ENCODE peak calls at places on chromosome 13, in six cellular contexts. J is A549, D is K562, V is HEK293T, I is HepG2, X is GM12878. T is an unnamed sample.

GRCh38 chr13:45055198-45055901 is 65.0 kb upstream of the GTF2F2 start:
- DNase-seq in X (peak), J (peak), D (no peak), I (no peak), V (no peak), T (peak)

GRCh38 chr13:44026194-44026593 is 146.5 kb downstream of the LACC1 start:
- DNase-seq in J (no peak), I (no peak), X (no peak), V (no peak), D (no peak), T (no peak)

GRCh38 chr13:97567510-97568243 is 133.7 kb downstream of the RAP2A start:
- DNase-seq in J (peak), I (peak), D (no peak), X (peak), V (no peak), T (peak)

GRCh38 chr13:82772802-82773201 is 1109.5 kb downstream of the SLITRK1 start:
- DNase-seq in D (no peak), J (no peak), X (no peak), I (no peak), V (no peak), T (peak)

GRCh38 chr13:75938811-75939525 is 302.8 kb downstream of the LMO7 start:
- DNase-seq in I (no peak), J (no peak), V (no peak), X (no peak), D (no peak), T (peak)

GRCh38 chr13:78238911-78239310 is 320.3 kb upstream of the EDNRB start:
- DNase-seq in J (no peak), X (no peak), V (no peak), I (no peak), D (no peak), T (no peak)

GRCh38 chr13:26985285-26985878 is 186.2 kb downstream of the USP12 start:
- DNase-seq in J (peak), V (peak), D (peak), I (peak), X (peak), T (peak)

GRCh38 chr13:45879666-45880065 is 28.1 kb upstream of the SIAH3 start:
- DNase-seq in X (no peak), D (peak), I (peak), J (peak), V (peak), T (no peak)

GRCh38 chr13:80339841-80340642 is 884 bp downstream of the SPRY2 start:
- DNase-seq in J (no peak), D (peak), I (peak), V (peak), X (no peak), T (peak)

GRCh38 chr13:31264146-31264545 is 64.4 kb downstream of the B3GLCT start:
- DNase-seq in D (no peak), X (no peak), J (no peak), I (no peak), V (no peak), T (peak)

GRCh38 chr13:21333186-21333585 is 125.9 kb downstream of the ZDHHC20 start:
- DNase-seq in D (no peak), I (no peak), X (no peak), J (no peak), V (no peak), T (no peak)
- TF ChIP-seq BHLHE40 in D (no peak), I (no peak), X (no peak), J (no peak), V (no peak), T (no peak)

GRCh38 chr13:23552661-23553060 is 17.6 kb upstream of the TNFRSF19 start:
- DNase-seq in I (no peak), X (no peak), V (no peak), D (no peak), J (no peak), T (no peak)

GRCh38 chr13:23552171-23552570 is 18.0 kb upstream of the TNFRSF19 start:
- DNase-seq in D (no peak), I (peak), X (no peak), V (no peak), J (no peak), T (no peak)

GRCh38 chr13:23551213-23552008 is 18.8 kb upstream of the TNFRSF19 start:
- DNase-seq in J (no peak), D (no peak), X (no peak), V (no peak), I (no peak), T (no peak)

GRCh38 chr13:23557043-23557442 is 13.2 kb upstream of the TNFRSF19 start:
- DNase-seq in X (no peak), D (no peak), J (no peak), V (no peak), I (no peak), T (no peak)

DNA sequence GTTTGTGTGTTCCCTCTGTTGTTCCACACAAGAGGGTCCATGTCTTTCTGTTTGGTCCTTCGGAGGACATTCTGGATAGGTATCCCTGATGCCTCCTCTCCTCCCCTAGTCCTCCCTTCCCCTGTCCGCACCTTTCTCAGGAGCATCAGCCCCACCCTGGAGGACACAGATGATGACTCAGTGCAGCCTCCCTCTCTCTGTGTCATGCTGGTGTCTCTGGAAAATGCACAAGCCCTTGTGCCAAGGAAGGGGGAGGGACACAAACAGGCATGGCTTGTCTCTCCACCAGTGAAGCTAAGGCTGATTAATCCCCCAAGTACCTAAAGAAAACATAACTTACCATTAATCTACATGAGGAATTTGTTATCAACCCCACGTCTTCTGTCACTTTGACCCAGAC is 16.2 kb upstream of the TNFRSF19 start:
- DNase-seq in J (no peak), V (no peak), I (no peak), D (no peak), X (no peak), T (peak)
- TF ChIP-seq BHLHE40 in J (no peak), V (no peak), I (no peak), D (no peak), X (no peak), T (no peak)

GRCh38 chr13:99894835-99895427 is 76.6 kb downstream of the ZIC5 start:
- DNase-seq in I (no peak), V (no peak), D (no peak), J (no peak), X (no peak), T (no peak)

GRCh38 chr13:99894105-99894504 is 77.5 kb downstream of the ZIC5 start:
- DNase-seq in J (no peak), V (no peak), D (no peak), X (no peak), I (no peak), T (no peak)

GRCh38 chr13:99896712-99897440 is 74.7 kb downstream of the ZIC5 start:
- DNase-seq in I (no peak), X (no peak), D (no peak), J (no peak), V (no peak), T (no peak)

GRCh38 chr13:99895999-99896695 is 75.4 kb downstream of the ZIC5 start:
- DNase-seq in V (no peak), D (no peak), J (no peak), I (no peak), X (no peak), T (no peak)

GRCh38 chr13:99895428-99895998 is 76.1 kb downstream of the ZIC5 start:
- DNase-seq in I (no peak), V (no peak), J (no peak), X (no peak), D (no peak), T (no peak)
- TF ChIP-seq BHLHE40 in I (no peak), V (no peak), J (no peak), X (no peak), D (no peak), T (no peak)

GRCh38 chr13:49524740-49525501 is 29.2 kb downstream of the PHF11 start:
- DNase-seq in J (no peak), D (no peak), I (no peak), V (no peak), X (no peak), T (no peak)
- TF ChIP-seq BHLHE40 in J (no peak), D (no peak), I (no peak), V (no peak), X (no peak), T (no peak)

GRCh38 chr13:65535360-65535759 is 1694.8 kb downstream of the PCDH9 start:
- DNase-seq in V (no peak), I (no peak), D (no peak), J (no peak), X (no peak), T (no peak)

GRCh38 chr13:65532231-65532630 is 1697.9 kb downstream of the PCDH9 start:
- DNase-seq in J (no peak), V (no peak), I (no peak), D (no peak), X (no peak), T (no peak)

GRCh38 chr13:65530688-65531087 is 1699.4 kb downstream of the PCDH9 start:
- DNase-seq in J (no peak), D (no peak), X (no peak), I (no peak), V (no peak), T (no peak)
- TF ChIP-seq BHLHE40 in J (no peak), D (no peak), X (no peak), I (no peak), V (no peak), T (no peak)

DNA sequence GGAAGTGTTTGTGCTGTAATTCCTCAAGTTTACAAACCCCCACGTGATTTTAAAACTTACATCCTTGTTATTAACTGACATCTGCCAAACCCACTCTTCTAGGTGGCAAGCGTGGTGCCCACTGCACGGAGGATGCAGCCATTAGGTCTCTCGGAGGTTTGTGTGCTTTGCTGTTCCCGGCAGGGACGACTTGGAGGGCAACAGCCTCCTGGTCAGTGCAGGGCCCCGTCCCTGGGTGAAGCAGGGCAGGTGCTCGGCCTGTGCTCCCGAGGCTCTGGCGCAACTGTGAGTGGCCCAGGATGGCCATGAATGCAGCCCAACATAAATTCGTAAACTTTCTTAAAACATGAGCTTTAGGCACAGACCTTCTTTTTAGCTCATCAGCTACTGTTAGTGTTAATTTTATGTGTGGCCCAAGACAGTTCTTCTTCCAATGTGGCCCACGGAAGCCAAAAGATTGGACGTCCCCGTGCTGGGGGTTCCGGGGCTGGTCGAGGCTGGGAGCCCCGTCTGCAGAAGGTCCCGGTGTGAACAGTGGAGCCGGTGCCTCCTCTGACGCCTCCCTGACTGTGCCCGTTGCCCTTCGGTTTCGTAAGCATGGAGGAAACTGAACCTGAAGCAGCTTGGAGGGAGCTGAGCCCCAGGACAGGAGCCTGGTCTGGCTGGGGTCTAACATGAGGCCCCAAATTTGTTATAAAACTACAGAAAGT is 11.9 kb downstream of the GAS6 start:
- DNase-seq in I (no peak), D (no peak), X (no peak), V (no peak), J (no peak), T (no peak)
- TF ChIP-seq BHLHE40 in I (no peak), D (no peak), X (no peak), V (no peak), J (no peak), T (no peak)

GRCh38 chr13:73859841-73860240 is 274.4 kb downstream of the KLF12 start:
- DNase-seq in V (no peak), D (no peak), J (no peak), I (no peak), X (no peak), T (no peak)
- TF ChIP-seq BHLHE40 in V (no peak), D (no peak), J (no peak), I (no peak), X (no peak), T (no peak)